ENCODE peak calls at places on chromosomes 7 and 10, in seven cellular contexts. F is NB4, M is GM10248, P is cardiac fibroblast, D is HFF-Myc, Q is endothelial cell, O is GM06990. S is an unnamed sample.
A peak's percentile ranks its signal among the peaks of the same experiment; 100 is the strongest.

GRCh38 chr7:88317422-88317821 is 10.7 kb upstream of the STEAP4 start:
- DNase-seq in F (no peak), M (no peak), P (no peak), D (no peak), Q (no peak), O (no peak), S (no peak)

GRCh38 chr7:151592868-151593486 is 73.3 kb upstream of the RHEB start:
- DNase-seq in F (no peak), M (no peak), P (peak; percentile 95), D (peak; percentile 75), Q (no peak), O (no peak), S (no peak)

GRCh38 chr7:42237162-42237821 is at the start of gene GLI3:
- DNase-seq in F (peak; percentile 29), M (peak; percentile 68), P (peak; percentile 96), D (peak; percentile 83), Q (peak; percentile 82), O (peak; percentile 30), S (peak; percentile 84)

GRCh38 chr7:131624536-131624935 is 68.1 kb upstream of the PODXL start:
- DNase-seq in F (no peak), M (no peak), P (no peak), D (no peak), Q (no peak), O (no peak), S (no peak)

GRCh38 chr10:128263891-128264688 is 137.9 kb upstream of the MKI67 start:
- DNase-seq in F (peak; percentile 66), M (peak; percentile 38), P (peak; percentile 70), D (no peak), Q (peak; percentile 78), O (no peak), S (peak; percentile 54)

GRCh38 chr7:89772276-89772675 is 382.0 kb upstream of the STEAP1 start:
- DNase-seq in F (no peak), M (no peak), P (no peak), D (no peak), Q (no peak), O (no peak), S (no peak)

GRCh38 chr7:137879357-137880158 is 32.8 kb upstream of the DGKI start:
- DNase-seq in F (peak; percentile 18), M (peak; percentile 50), P (no peak), D (no peak), Q (no peak), O (no peak), S (peak; percentile 43)

GRCh38 chr10:96842896-96843723 is 11.0 kb downstream of the LCOR start:
- DNase-seq in F (no peak), M (no peak), P (no peak), D (no peak), Q (no peak), O (no peak), S (no peak)

GRCh38 chr7:51054231-51054630 is 262.4 kb downstream of the COBL start:
- DNase-seq in F (no peak), M (no peak), P (no peak), D (no peak), Q (no peak), O (no peak), S (no peak)

GRCh38 chr10:102670065-102670400 is 25.8 kb downstream of the TRIM8 start:
- DNase-seq in F (no peak), M (no peak), P (no peak), D (no peak), Q (no peak), O (no peak), S (no peak)
- TF ChIP-seq CTCF in F (no peak), M (no peak), P (no peak), D (no peak), Q (no peak), O (no peak), S (no peak)

GRCh38 chr10:132603851-132604533 is 66.4 kb downstream of the INPP5A start:
- DNase-seq in F (no peak), M (no peak), P (no peak), D (no peak), Q (no peak), O (no peak), S (no peak)

GRCh38 chr10:132606031-132606491 is 68.5 kb downstream of the INPP5A start:
- DNase-seq in F (no peak), M (peak; percentile 8), P (no peak), D (no peak), Q (no peak), O (no peak), S (no peak)

GRCh38 chr10:132606536-132607316 is 69.1 kb downstream of the INPP5A start:
- DNase-seq in F (no peak), M (peak; percentile 10), P (peak; percentile 40), D (no peak), Q (no peak), O (no peak), S (no peak)

GRCh38 chr10:132605390-132605789 is 67.8 kb downstream of the INPP5A start:
- DNase-seq in F (no peak), M (peak; percentile 6), P (no peak), D (no peak), Q (no peak), O (no peak), S (no peak)

DNA sequence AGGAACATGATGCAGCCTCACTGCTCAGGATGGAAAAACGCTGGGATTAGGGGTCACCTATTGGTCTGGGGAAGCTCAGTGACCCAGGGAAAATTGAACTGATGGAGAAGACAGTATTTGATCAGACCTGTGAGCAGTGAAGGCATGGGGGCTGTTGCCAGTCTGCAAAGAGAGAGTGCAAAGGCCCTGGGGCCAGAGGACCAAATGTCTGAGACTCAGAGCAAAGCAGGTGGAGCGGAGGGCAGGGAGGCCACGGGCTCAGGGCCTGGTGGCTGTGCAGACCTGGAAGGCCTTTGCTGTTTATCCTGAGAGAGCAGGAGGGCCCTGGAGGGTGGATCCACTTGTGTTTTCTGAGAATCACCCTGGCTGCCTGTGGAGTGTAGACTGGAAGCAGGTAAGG is 67.1 kb downstream of the INPP5A start:
- DNase-seq in F (no peak), M (no peak), P (no peak), D (no peak), Q (no peak), O (no peak), S (no peak)
- TF ChIP-seq CTCF in F (no peak), M (no peak), P (no peak), D (no peak), Q (no peak), O (no peak), S (no peak)

DNA sequence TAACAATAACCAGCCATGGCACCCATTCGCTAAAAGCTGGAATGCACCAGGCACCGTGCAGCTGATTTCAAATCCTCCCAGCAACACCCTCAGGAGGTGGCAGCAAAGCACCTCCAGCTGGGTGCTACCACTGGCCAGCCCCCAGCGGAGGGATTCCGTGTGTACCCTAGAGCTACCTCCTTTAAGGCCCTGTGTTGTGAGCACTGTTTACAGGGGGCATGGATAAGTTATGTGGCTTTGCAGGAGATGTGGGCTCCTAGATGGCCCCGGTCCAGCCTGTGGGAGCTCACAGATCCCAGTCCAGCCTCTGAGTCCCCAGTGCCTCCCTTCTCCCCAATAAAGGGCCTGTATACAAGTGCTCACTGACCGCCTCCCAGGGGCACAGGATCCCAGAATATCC is 27.1 kb downstream of the TNRC18 start:
- DNase-seq in F (peak; percentile 94), M (peak; percentile 80), P (peak; percentile 32), D (no peak), Q (no peak), O (peak; percentile 61), S (peak; percentile 88)
- TF ChIP-seq CTCF in F (peak; percentile 52), M (peak; percentile 56), P (no peak), D (no peak), Q (no peak), O (peak; percentile 41), S (peak; percentile 22)

DNA sequence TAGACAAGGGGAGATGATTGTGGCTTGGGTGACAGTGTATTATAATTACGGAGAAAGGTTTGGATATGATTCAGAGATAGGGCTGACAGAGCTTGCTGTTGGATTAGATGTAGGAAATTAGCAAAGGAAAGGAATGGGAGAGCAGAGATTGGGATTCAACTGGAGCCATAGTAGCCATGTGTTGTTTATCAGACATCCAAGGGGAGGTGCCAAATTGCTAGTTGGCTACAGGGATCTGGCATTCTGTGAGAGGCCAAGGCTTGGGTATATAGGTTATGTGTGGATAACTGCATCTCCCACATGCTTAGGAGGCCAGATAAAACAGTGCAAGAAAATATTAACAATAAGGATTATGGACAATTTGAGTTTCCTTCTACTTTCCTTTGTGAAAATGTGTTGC is 34.9 kb downstream of the CSGALNACT2 start:
- DNase-seq in F (no peak), M (no peak), P (no peak), D (no peak), Q (no peak), O (no peak), S (no peak)
- TF ChIP-seq CTCF in F (no peak), M (no peak), P (no peak), D (no peak), Q (no peak), O (no peak), S (no peak)

GRCh38 chr7:118110178-118110577 is 73.8 kb upstream of the LSM8 start:
- DNase-seq in F (no peak), M (no peak), P (no peak), D (no peak), Q (no peak), O (no peak), S (no peak)

GRCh38 chr7:118109607-118110006 is 74.4 kb upstream of the LSM8 start:
- DNase-seq in F (peak; percentile 15), M (no peak), P (no peak), D (no peak), Q (no peak), O (no peak), S (no peak)

DNA sequence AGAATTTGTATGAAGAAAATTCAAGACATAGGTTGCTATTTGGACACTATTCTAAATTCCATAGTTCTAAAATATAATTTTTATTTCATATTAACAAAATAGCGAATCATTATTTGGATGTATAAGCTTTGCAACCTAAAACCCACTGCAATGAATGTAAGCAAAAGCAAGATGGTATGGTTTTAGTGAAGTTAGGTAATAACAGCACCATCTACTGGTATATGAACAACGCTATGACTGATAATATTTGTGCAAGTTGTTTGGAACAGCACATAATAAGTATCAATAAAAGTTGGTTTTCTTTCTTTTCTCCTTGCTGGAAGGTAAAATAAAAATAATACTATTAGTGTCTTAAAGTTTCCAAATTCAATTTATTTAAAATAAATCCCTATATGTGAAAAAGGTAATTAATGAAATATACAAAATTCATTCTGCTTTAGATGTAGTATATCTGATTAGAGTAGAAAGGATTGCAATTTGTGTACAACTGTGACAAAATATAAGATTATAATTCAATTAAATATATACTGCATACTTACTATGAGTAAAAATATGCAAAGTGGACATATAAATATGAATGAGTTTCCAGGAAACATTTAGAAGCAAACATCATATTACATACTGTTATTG is 79.0 kb upstream of the LSM8 start:
- DNase-seq in F (peak; percentile 50), M (no peak), P (peak; percentile 18), D (peak; percentile 4), Q (no peak), O (no peak), S (peak; percentile 23)
- TF ChIP-seq CTCF in F (peak; percentile 31), M (peak; percentile 53), P (peak; percentile 36), D (peak; percentile 9), Q (peak; percentile 35), O (peak; percentile 55), S (peak; percentile 40)

S was measured in GM20000.